ENCODE peak calls at places on chromosomes 7 and 10, in eight cellular contexts. R is psoas muscle; C is D341Med; Y is GM19239; X is stimulated activated CD4-positive, alpha-beta T cell treated with anti-CD3 and anti-CD28 coated beads, Interleukin-1b, Interleukin-23, amount 100 ng/mL, for 1 hour; B is anterior cingulate cortex; M is heart left ventricle; J is fibroblast of the conjunctiva. A is an unnamed sample.
A peak's percentile ranks its signal among the peaks of the same experiment; 100 is the strongest.

GRCh38 chr7:30764030-30764991 is 6.9 kb upstream of the MINDY4 start:
- DNase-seq in R (no peak), C (no peak), Y (no peak), X (no peak), B (no peak), M (no peak), J (peak; percentile 77), A (no peak)

GRCh38 chr10:14438057-14438456 is 107.3 kb upstream of the FRMD4A start:
- DNase-seq in R (no peak), C (no peak), Y (no peak), X (no peak), B (no peak), M (no peak), J (no peak), A (no peak)

GRCh38 chr7:132972745-132973144 is 109.1 kb downstream of the CHCHD3 start:
- DNase-seq in R (no peak), C (no peak), Y (no peak), X (no peak), B (no peak), M (no peak), J (no peak), A (no peak)

GRCh38 chr7:152158801-152159587 is 133.5 kb downstream of the GALNT11 start:
- DNase-seq in R (no peak), C (no peak), Y (peak; percentile 65), X (no peak), B (no peak), M (no peak), J (no peak), A (no peak)

GRCh38 chr7:17844022-17844421 is 96.3 kb downstream of the SNX13 start:
- DNase-seq in R (no peak), C (no peak), Y (no peak), X (no peak), B (no peak), M (no peak), J (no peak), A (no peak)

GRCh38 chr10:117112220-117112619 is 25.9 kb downstream of the VAX1 start:
- DNase-seq in R (no peak), C (no peak), Y (no peak), X (no peak), B (no peak), M (no peak), J (no peak), A (no peak)

GRCh38 chr7:105350906-105351305 is 37.8 kb downstream of the SRPK2 start:
- DNase-seq in R (no peak), C (no peak), Y (no peak), X (no peak), B (no peak), M (no peak), J (no peak), A (peak; percentile 33)

GRCh38 chr10:126993208-126993607 is 88.0 kb downstream of the DOCK1 start:
- DNase-seq in R (no peak), C (no peak), Y (no peak), X (no peak), B (no peak), M (no peak), J (no peak), A (no peak)

GRCh38 chr10:52741851-52742250 is 30.7 kb downstream of the MBL2 start:
- DNase-seq in R (no peak), C (no peak), Y (no peak), X (no peak), B (no peak), M (no peak), J (no peak), A (no peak)

GRCh38 chr10:86779267-86780017 is 23.0 kb downstream of the BMPR1A start:
- DNase-seq in R (no peak), C (no peak), Y (no peak), X (no peak), B (no peak), M (no peak), J (peak; percentile 33), A (no peak)

GRCh38 chr7:143504215-143504936 is 26.7 kb downstream of the TAS2R41 start:
- DNase-seq in R (no peak), C (no peak), Y (no peak), X (no peak), B (no peak), M (no peak), J (no peak), A (peak; percentile 87)

GRCh38 chr7:132757778-132758177 is 181.5 kb upstream of the PLXNA4 start:
- DNase-seq in R (no peak), C (no peak), Y (no peak), X (no peak), B (no peak), M (no peak), J (no peak), A (no peak)

GRCh38 chr7:91554893-91555292 is 290.7 kb downstream of the FZD1 start:
- DNase-seq in R (no peak), C (no peak), Y (no peak), X (no peak), B (no peak), M (no peak), J (no peak), A (no peak)

GRCh38 chr10:117830832-117831231 is 215.9 kb downstream of the RAB11FIP2 start:
- DNase-seq in R (no peak), C (peak; percentile 21), Y (peak; percentile 22), X (no peak), B (no peak), M (no peak), J (no peak), A (peak; percentile 59)

GRCh38 chr7:46492460-46492859 is 571.4 kb upstream of the IGFBP3 start:
- DNase-seq in R (no peak), C (no peak), Y (no peak), X (no peak), B (no peak), M (no peak), J (no peak), A (no peak)

GRCh38 chr7:137992738-137993394 is 9.0 kb downstream of the CREB3L2 start:
- DNase-seq in R (peak; percentile 77), C (no peak), Y (no peak), X (no peak), B (no peak), M (no peak), J (peak; percentile 93), A (no peak)

GRCh38 chr10:72261323-72262018 is 12.3 kb upstream of the DDIT4 start:
- DNase-seq in R (no peak), C (peak; percentile 59), Y (no peak), X (no peak), B (no peak), M (no peak), J (no peak), A (no peak)

GRCh38 chr10:132371641-132372081 is 25.3 kb upstream of the PWWP2B start:
- DNase-seq in R (no peak), C (no peak), Y (no peak), X (no peak), B (no peak), M (peak; percentile 40), J (no peak), A (peak; percentile 39)

GRCh38 chr10:76040107-76040829 is 608.8 kb downstream of the LRMDA start:
- DNase-seq in R (no peak), C (no peak), Y (no peak), X (no peak), B (no peak), M (no peak), J (no peak), A (peak; percentile 35)

GRCh38 chr7:149625339-149625946 is 127.8 kb upstream of the ZNF746 start:
- DNase-seq in R (peak; percentile 50), C (peak; percentile 75), Y (no peak), X (no peak), B (peak; percentile 13), M (peak; percentile 72), J (peak; percentile 26), A (peak; percentile 61)

GRCh38 chr10:28948045-28948444 is 270.7 kb downstream of the BAMBI start:
- DNase-seq in R (no peak), C (no peak), Y (no peak), X (no peak), B (no peak), M (no peak), J (no peak), A (no peak)

GRCh38 chr7:149282331-149282655 is 20.3 kb downstream of the ZNF783 start:
- DNase-seq in R (no peak), C (no peak), Y (no peak), X (no peak), B (no peak), M (no peak), J (no peak), A (no peak)

GRCh38 chr10:1454964-1455363 is 282.4 kb downstream of the ADARB2 start:
- DNase-seq in R (no peak), C (no peak), Y (no peak), X (no peak), B (no peak), M (no peak), J (no peak), A (no peak)

GRCh38 chr7:70694909-70695803 is 436.8 kb upstream of the GALNT17 start:
- DNase-seq in R (peak; percentile 32), C (peak; percentile 53), Y (no peak), X (no peak), B (no peak), M (no peak), J (no peak), A (peak; percentile 18)

A was measured in WERI-Rb-1.